ENCODE peak calls at places on chromosomes 6 and 20, in five cellular contexts. A, X, W, G and Q are unnamed samples.
A peak's percentile ranks its signal among the peaks of the same experiment; 100 is the strongest.

GRCh38 chr6:39426057-39426592 is 103.6 kb upstream of the KCNK16 start:
- DNase-seq in A (no peak), X (no peak), W (no peak), G (no peak), Q (no peak)

GRCh38 chr6:110446405-110446804 is 30.0 kb downstream of the SLC22A16 start:
- DNase-seq in A (no peak), X (no peak), W (no peak), G (no peak), Q (no peak)

GRCh38 chr6:158174514-158174913 is 6.4 kb downstream of the GTF2H5 start:
- DNase-seq in A (no peak), X (no peak), W (no peak), G (no peak), Q (no peak)

GRCh38 chr6:78131521-78131920 is 478.7 kb downstream of the MEI4 start:
- DNase-seq in A (no peak), X (no peak), W (no peak), G (no peak), Q (no peak)

GRCh38 chr6:168050861-168051586 is 28.0 kb downstream of the FRMD1 start:
- DNase-seq in A (no peak), X (peak; percentile 55), W (no peak), G (no peak), Q (no peak)

GRCh38 chr20:61857884-61858283 is 207.8 kb downstream of the TAF4 start:
- DNase-seq in A (no peak), X (no peak), W (no peak), G (no peak), Q (no peak)

GRCh38 chr20:20731945-20732296 is 19.5 kb upstream of the RALGAPA2 start:
- DNase-seq in A (no peak), X (no peak), W (no peak), G (no peak), Q (no peak)

GRCh38 chr6:16045238-16045637 is 83.6 kb upstream of the MYLIP start:
- DNase-seq in A (no peak), X (no peak), W (no peak), G (no peak), Q (peak; percentile 31)